ENCODE peak calls at places on chromosome 20, in four cellular contexts. One of them, this sample, is unnamed.

GRCh38 chr20:45898285-45898684 is 7.2 kb downstream of the CTSA start:
- DNase-seq in HepG2: no peak
- DNase-seq in GM12878: no peak
- DNase-seq in K562: no peak
- DNase-seq in this sample: no peak

GRCh38 chr20:51461306-51461705 is 81.2 kb downstream of the NFATC2 start:
- DNase-seq in K562: no peak
- DNase-seq in HepG2: no peak
- DNase-seq in GM12878: no peak
- DNase-seq in this sample: no peak

GRCh38 chr20:64057628-64058498 is 5.1 kb upstream of the TCEA2 start:
- DNase-seq in GM12878: no peak
- DNase-seq in HepG2: peak
- DNase-seq in K562: peak
- DNase-seq in this sample: peak

GRCh38 chr20:6636209-6637159 is 131.0 kb upstream of the BMP2 start:
- DNase-seq in HepG2: peak
- DNase-seq in K562: no peak
- DNase-seq in GM12878: no peak
- DNase-seq in this sample: no peak

GRCh38 chr20:48765359-48765758 is 62.4 kb downstream of the PREX1 start:
- DNase-seq in HepG2: no peak
- DNase-seq in K562: no peak
- DNase-seq in GM12878: no peak
- DNase-seq in this sample: no peak

GRCh38 chr20:14234666-14235295 is 102.6 kb downstream of the FLRT3 start:
- DNase-seq in K562: no peak
- DNase-seq in GM12878: no peak
- DNase-seq in HepG2: no peak
- DNase-seq in this sample: no peak

GRCh38 chr20:35133735-35134134 is 13.4 kb downstream of the EDEM2 start:
- DNase-seq in GM12878: no peak
- DNase-seq in HepG2: no peak
- DNase-seq in K562: no peak
- DNase-seq in this sample: no peak

GRCh38 chr20:34571753-34572152 is 13.2 kb downstream of the MAP1LC3A start:
- DNase-seq in HepG2: no peak
- DNase-seq in K562: no peak
- DNase-seq in GM12878: no peak
- DNase-seq in this sample: no peak

GRCh38 chr20:64077094-64077493 is 2.2 kb downstream of the RGS19 start:
- DNase-seq in K562: no peak
- DNase-seq in GM12878: no peak
- DNase-seq in HepG2: no peak
- DNase-seq in this sample: no peak

GRCh38 chr20:14295238-14295637 is 42.2 kb downstream of the FLRT3 start:
- DNase-seq in K562: no peak
- DNase-seq in GM12878: peak
- DNase-seq in HepG2: no peak
- DNase-seq in this sample: no peak

GRCh38 chr20:4677846-4678245 is 43.9 kb upstream of the PRND start:
- DNase-seq in K562: no peak
- DNase-seq in GM12878: no peak
- DNase-seq in HepG2: no peak
- DNase-seq in this sample: no peak

GRCh38 chr20:43941476-43942212 is 27.0 kb downstream of the TOX2 start:
- DNase-seq in K562: no peak
- DNase-seq in GM12878: no peak
- DNase-seq in HepG2: no peak
- DNase-seq in this sample: no peak

GRCh38 chr20:17650816-17651760 is 31.0 kb downstream of the RRBP1 start:
- DNase-seq in GM12878: no peak
- DNase-seq in HepG2: no peak
- DNase-seq in K562: no peak
- DNase-seq in this sample: no peak

GRCh38 chr20:24587384-24588046 is 118.1 kb downstream of the SYNDIG1 start:
- DNase-seq in K562: no peak
- DNase-seq in GM12878: no peak
- DNase-seq in HepG2: no peak
- DNase-seq in this sample: no peak

GRCh38 chr20:50111120-50111828 is 1.7 kb downstream of the UBE2V1 start:
- DNase-seq in GM12878: no peak
- DNase-seq in K562: no peak
- DNase-seq in HepG2: no peak
- DNase-seq in this sample: no peak

GRCh38 chr20:6663751-6664388 is 103.6 kb upstream of the BMP2 start:
- DNase-seq in HepG2: no peak
- DNase-seq in GM12878: no peak
- DNase-seq in K562: no peak
- DNase-seq in this sample: no peak

GRCh38 chr20:51193066-51193772 is 170.3 kb upstream of the KCNG1 start:
- DNase-seq in HepG2: no peak
- DNase-seq in K562: no peak
- DNase-seq in GM12878: no peak
- DNase-seq in this sample: no peak

GRCh38 chr20:12936020-12936419 is 72.8 kb upstream of the SPTLC3 start:
- DNase-seq in K562: no peak
- DNase-seq in HepG2: no peak
- DNase-seq in GM12878: no peak
- DNase-seq in this sample: peak

GRCh38 chr20:137668-138131 is 4.7 kb upstream of the DEFB126 start:
- DNase-seq in K562: peak
- DNase-seq in HepG2: peak
- DNase-seq in GM12878: no peak
- DNase-seq in this sample: peak

GRCh38 chr20:51624157-51624731 is 81.7 kb upstream of the NFATC2 start:
- DNase-seq in GM12878: no peak
- DNase-seq in HepG2: peak
- DNase-seq in K562: peak
- DNase-seq in this sample: peak

GRCh38 chr20:43492101-43492500 is 15.4 kb upstream of the L3MBTL1 start:
- DNase-seq in K562: no peak
- DNase-seq in GM12878: peak
- DNase-seq in HepG2: no peak
- DNase-seq in this sample: no peak

GRCh38 chr20:50438986-50439407 is 71.2 kb upstream of the PTPN1 start:
- DNase-seq in GM12878: no peak
- DNase-seq in K562: peak
- DNase-seq in HepG2: no peak
- DNase-seq in this sample: no peak

GRCh38 chr20:39222102-39222501 is 260.0 kb downstream of the DHX35 start:
- DNase-seq in K562: no peak
- DNase-seq in GM12878: no peak
- DNase-seq in HepG2: no peak
- DNase-seq in this sample: no peak

GRCh38 chr20:44295995-44296394 is 15.0 kb downstream of the FITM2 start:
- DNase-seq in K562: no peak
- DNase-seq in HepG2: no peak
- DNase-seq in GM12878: no peak
- DNase-seq in this sample: peak

GRCh38 chr20:40050596-40050995 is 638.4 kb downstream of the MAFB start:
- DNase-seq in K562: no peak
- DNase-seq in HepG2: no peak
- DNase-seq in GM12878: no peak
- DNase-seq in this sample: no peak

GRCh38 chr20:39070484-39071231 is 108.5 kb downstream of the DHX35 start:
- DNase-seq in HepG2: peak
- DNase-seq in GM12878: no peak
- DNase-seq in K562: no peak
- DNase-seq in this sample: no peak

GRCh38 chr20:35637266-35637665 is 21.6 kb downstream of the SPAG4 start:
- DNase-seq in GM12878: no peak
- DNase-seq in HepG2: no peak
- DNase-seq in K562: no peak
- DNase-seq in this sample: no peak

GRCh38 chr20:24545168-24545567 is 75.7 kb downstream of the SYNDIG1 start:
- DNase-seq in HepG2: no peak
- DNase-seq in K562: no peak
- DNase-seq in GM12878: no peak
- DNase-seq in this sample: no peak

GRCh38 chr20:41524980-41525613 is 93.1 kb downstream of the CHD6 start:
- DNase-seq in GM12878: no peak
- DNase-seq in K562: no peak
- DNase-seq in HepG2: no peak
- DNase-seq in this sample: no peak

GRCh38 chr20:64106435-64106961 is 867 bp downstream of the NPBWR2 start:
- DNase-seq in K562: no peak
- DNase-seq in HepG2: no peak
- DNase-seq in GM12878: no peak
- DNase-seq in this sample: peak

GRCh38 chr20:5731753-5732366 is 18.3 kb upstream of the SHLD1 start:
- DNase-seq in K562: no peak
- DNase-seq in HepG2: no peak
- DNase-seq in GM12878: no peak
- DNase-seq in this sample: no peak

GRCh38 chr20:24992420-24993205 is at the start of gene APMAP:
- DNase-seq in K562: peak
- DNase-seq in GM12878: peak
- DNase-seq in HepG2: peak
- DNase-seq in this sample: peak

GRCh38 chr20:38418509-38419204 is 16.5 kb downstream of the SNHG17 start:
- DNase-seq in HepG2: no peak
- DNase-seq in GM12878: no peak
- DNase-seq in K562: no peak
- DNase-seq in this sample: no peak

GRCh38 chr20:19213946-19214490 is 1.6 kb downstream of the SLC24A3 start:
- DNase-seq in HepG2: no peak
- DNase-seq in GM12878: no peak
- DNase-seq in K562: no peak
- DNase-seq in this sample: no peak

GRCh38 chr20:41424546-41424945 is 57.9 kb upstream of the EMILIN3 start:
- DNase-seq in HepG2: no peak
- DNase-seq in GM12878: no peak
- DNase-seq in K562: no peak
- DNase-seq in this sample: no peak

GRCh38 chr20:18650224-18650623 is 62.4 kb downstream of the DTD1 start:
- DNase-seq in HepG2: no peak
- DNase-seq in GM12878: no peak
- DNase-seq in K562: no peak
- DNase-seq in this sample: no peak

GRCh38 chr20:4297141-4297826 is 281.9 kb upstream of the RNF24 start:
- DNase-seq in HepG2: peak
- DNase-seq in K562: no peak
- DNase-seq in GM12878: no peak
- DNase-seq in this sample: no peak

GRCh38 chr20:32433311-32434021 is 75.3 kb downstream of the ASXL1 start:
- DNase-seq in K562: no peak
- DNase-seq in HepG2: no peak
- DNase-seq in GM12878: no peak
- DNase-seq in this sample: no peak
- TF ChIP-seq ETV6 in K562: no peak
- TF ChIP-seq ETV6 in HepG2: no peak
- TF ChIP-seq ETV6 in GM12878: no peak
- TF ChIP-seq ETV6 in this sample: no peak

DNA sequence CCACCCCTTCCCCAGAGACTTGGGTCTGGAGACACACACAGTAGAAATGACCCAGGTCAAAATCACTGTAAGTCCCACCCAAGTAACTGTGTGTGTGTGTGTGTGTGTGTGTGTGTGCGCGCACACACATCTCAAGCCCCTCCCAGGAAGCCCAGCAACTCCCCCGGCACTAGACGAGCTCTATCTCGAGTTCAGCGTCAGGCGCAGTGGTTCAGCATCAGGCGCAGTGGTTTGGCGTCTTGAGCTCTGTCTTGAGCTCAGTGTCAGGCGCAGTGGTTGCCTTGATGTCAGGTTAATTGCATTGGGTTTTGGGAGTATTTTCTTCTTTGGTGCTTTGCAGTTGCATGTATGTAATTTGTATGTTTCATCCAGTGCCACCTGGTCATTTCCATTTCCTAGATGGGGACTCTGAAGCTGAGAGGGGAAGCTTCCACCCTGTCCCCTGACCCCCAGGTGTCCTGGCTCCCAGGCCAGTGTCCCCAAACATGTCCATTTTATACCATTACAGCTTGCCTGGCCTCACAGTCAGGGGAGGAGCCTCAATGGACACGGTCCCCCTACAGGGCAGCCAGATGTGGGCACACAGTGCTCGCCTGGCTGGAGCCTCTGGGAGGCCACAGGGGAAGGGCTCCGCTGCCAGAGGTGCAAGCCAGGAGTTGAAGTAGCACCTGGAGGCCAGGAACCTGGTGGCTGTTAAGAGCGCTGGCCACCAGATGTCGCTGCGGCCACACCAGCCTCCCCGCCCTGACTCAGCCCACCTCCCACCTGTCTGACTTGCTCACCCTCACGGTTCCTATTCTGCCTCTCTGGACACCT is 107.8 kb downstream of the SULF2 start:
- DNase-seq in GM12878: no peak
- DNase-seq in K562: peak
- DNase-seq in HepG2: peak
- DNase-seq in this sample: peak
- TF ChIP-seq CBFB in GM12878: no peak
- TF ChIP-seq CBFB in K562: peak
- TF ChIP-seq CBFB in HepG2: peak
- TF ChIP-seq CBFB in this sample: no peak

GRCh38 chr20:57773059-57773815 is 63.4 kb upstream of the PMEPA1 start:
- DNase-seq in GM12878: no peak
- DNase-seq in HepG2: no peak
- DNase-seq in K562: no peak
- DNase-seq in this sample: no peak
- TF ChIP-seq ETV6 in GM12878: no peak
- TF ChIP-seq ETV6 in HepG2: no peak
- TF ChIP-seq ETV6 in K562: no peak
- TF ChIP-seq ETV6 in this sample: no peak

GRCh38 chr20:60512436-60512835 is 554.2 kb downstream of the CDH26 start:
- DNase-seq in GM12878: no peak
- DNase-seq in HepG2: peak
- DNase-seq in K562: no peak
- DNase-seq in this sample: no peak
- TF ChIP-seq CBFB in GM12878: no peak
- TF ChIP-seq CBFB in HepG2: no peak
- TF ChIP-seq CBFB in K562: no peak
- TF ChIP-seq CBFB in this sample: no peak

DNA sequence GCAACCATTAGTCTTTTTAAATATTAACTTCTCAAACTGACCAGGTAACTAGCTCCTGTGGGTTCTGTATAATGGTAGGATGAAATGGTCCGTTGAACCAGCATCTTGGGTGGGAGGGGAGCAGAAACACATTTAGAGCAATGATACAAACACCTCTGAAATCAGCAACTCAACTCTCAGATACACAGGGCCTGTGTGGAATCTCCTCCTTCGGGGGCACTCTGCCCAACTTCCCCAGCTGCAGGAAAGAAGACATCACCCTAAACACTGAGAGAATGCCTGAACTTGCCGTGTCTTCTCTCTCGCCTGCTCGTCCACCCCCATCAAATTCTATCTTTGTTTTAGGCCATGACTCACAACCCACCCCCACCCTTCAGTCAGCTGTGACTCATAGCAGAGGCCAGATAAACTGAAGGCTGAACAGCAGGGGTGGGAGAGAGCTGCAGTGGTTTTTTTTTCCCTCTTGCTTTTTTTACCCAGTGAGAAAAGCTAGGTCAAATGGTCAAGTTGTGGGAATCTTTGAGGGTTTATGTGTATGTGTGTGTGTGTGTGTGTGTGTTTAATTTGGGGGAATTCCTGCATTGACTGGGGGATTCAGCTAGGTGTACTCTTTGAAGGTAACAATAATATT is 593.4 kb upstream of the JAG1 start:
- DNase-seq in GM12878: peak
- DNase-seq in K562: peak
- DNase-seq in HepG2: peak
- DNase-seq in this sample: no peak
- TF ChIP-seq ETV6 in GM12878: no peak
- TF ChIP-seq ETV6 in K562: no peak
- TF ChIP-seq ETV6 in HepG2: no peak
- TF ChIP-seq ETV6 in this sample: no peak

GRCh38 chr20:1811621-1812498 is 83.3 kb upstream of the SIRPA start:
- DNase-seq in K562: no peak
- DNase-seq in GM12878: no peak
- DNase-seq in HepG2: peak
- DNase-seq in this sample: no peak
- TF ChIP-seq CBFB in K562: no peak
- TF ChIP-seq CBFB in GM12878: no peak
- TF ChIP-seq CBFB in HepG2: no peak
- TF ChIP-seq CBFB in this sample: no peak